ENCODE peak calls at places on chromosomes 13 and 19, in seven cellular contexts. One of them, this sample, is unnamed.

GRCh38 chr13:109166807-109167206 is 537.4 kb downstream of the MYO16 start:
- DNase-seq in neuronal stem cell: no peak
- DNase-seq in mesendoderm: no peak
- DNase-seq in IMR-90: no peak
- DNase-seq in H9: no peak
- DNase-seq in H1: no peak
- DNase-seq in mesenchymal stem cell: no peak
- DNase-seq in this sample: no peak

GRCh38 chr19:41872775-41873647 is 4.1 kb upstream of the CD79A start:
- DNase-seq in IMR-90: peak
- DNase-seq in mesenchymal stem cell: peak
- DNase-seq in H1: peak
- DNase-seq in mesendoderm: peak
- DNase-seq in H9: peak
- DNase-seq in neuronal stem cell: no peak
- DNase-seq in this sample: peak

GRCh38 chr13:63190219-63190618 is 1774.6 kb upstream of the PCDH20 start:
- DNase-seq in mesenchymal stem cell: peak
- DNase-seq in neuronal stem cell: no peak
- DNase-seq in H9: no peak
- DNase-seq in IMR-90: no peak
- DNase-seq in H1: no peak
- DNase-seq in mesendoderm: no peak
- DNase-seq in this sample: no peak

GRCh38 chr19:36058481-36059179 is 3.9 kb downstream of the WDR62 start:
- DNase-seq in H1: no peak
- DNase-seq in H9: no peak
- DNase-seq in neuronal stem cell: no peak
- DNase-seq in IMR-90: no peak
- DNase-seq in mesendoderm: no peak
- DNase-seq in mesenchymal stem cell: no peak
- DNase-seq in this sample: peak

GRCh38 chr13:20399961-20400360 is 125.7 kb downstream of the CRYL1 start:
- DNase-seq in IMR-90: no peak
- DNase-seq in H9: no peak
- DNase-seq in H1: no peak
- DNase-seq in mesendoderm: no peak
- DNase-seq in mesenchymal stem cell: no peak
- DNase-seq in neuronal stem cell: no peak
- DNase-seq in this sample: no peak

GRCh38 chr19:38298841-38299680 is 5.0 kb upstream of the C19orf33 start:
- DNase-seq in IMR-90: peak
- DNase-seq in mesenchymal stem cell: peak
- DNase-seq in neuronal stem cell: no peak
- DNase-seq in H1: no peak
- DNase-seq in mesendoderm: no peak
- DNase-seq in H9: no peak
- DNase-seq in this sample: no peak

GRCh38 chr13:47418206-47418920 is 521.5 kb upstream of the HTR2A start:
- DNase-seq in neuronal stem cell: no peak
- DNase-seq in H1: no peak
- DNase-seq in mesendoderm: no peak
- DNase-seq in mesenchymal stem cell: no peak
- DNase-seq in H9: no peak
- DNase-seq in IMR-90: no peak
- DNase-seq in this sample: peak

GRCh38 chr13:46146898-46147297 is 35.1 kb downstream of the LCP1 start:
- DNase-seq in H9: peak
- DNase-seq in mesendoderm: peak
- DNase-seq in mesenchymal stem cell: peak
- DNase-seq in neuronal stem cell: no peak
- DNase-seq in H1: no peak
- DNase-seq in IMR-90: no peak
- DNase-seq in this sample: no peak

GRCh38 chr13:85497652-85498051 is 301.6 kb downstream of the SLITRK6 start:
- DNase-seq in neuronal stem cell: no peak
- DNase-seq in IMR-90: peak
- DNase-seq in mesenchymal stem cell: peak
- DNase-seq in mesendoderm: no peak
- DNase-seq in H1: no peak
- DNase-seq in H9: no peak
- DNase-seq in this sample: peak

GRCh38 chr19:35862528-35862927 is 5.8 kb downstream of the KIRREL2 start:
- DNase-seq in IMR-90: no peak
- DNase-seq in H9: no peak
- DNase-seq in H1: no peak
- DNase-seq in mesendoderm: peak
- DNase-seq in mesenchymal stem cell: no peak
- DNase-seq in neuronal stem cell: no peak
- DNase-seq in this sample: no peak

GRCh38 chr19:14051980-14052379 is 9.9 kb downstream of the PALM3 start:
- DNase-seq in mesenchymal stem cell: no peak
- DNase-seq in neuronal stem cell: no peak
- DNase-seq in H1: no peak
- DNase-seq in IMR-90: no peak
- DNase-seq in mesendoderm: no peak
- DNase-seq in H9: no peak
- DNase-seq in this sample: no peak
- H3K23ac ChIP-seq in mesenchymal stem cell: no peak
- H3K23ac ChIP-seq in neuronal stem cell: no peak
- H3K23ac ChIP-seq in H1: no peak
- H3K23ac ChIP-seq in IMR-90: no peak
- H3K23ac ChIP-seq in mesendoderm: no peak
- H3K23ac ChIP-seq in H9: no peak
- H3K23ac ChIP-seq in this sample: no peak

DNA sequence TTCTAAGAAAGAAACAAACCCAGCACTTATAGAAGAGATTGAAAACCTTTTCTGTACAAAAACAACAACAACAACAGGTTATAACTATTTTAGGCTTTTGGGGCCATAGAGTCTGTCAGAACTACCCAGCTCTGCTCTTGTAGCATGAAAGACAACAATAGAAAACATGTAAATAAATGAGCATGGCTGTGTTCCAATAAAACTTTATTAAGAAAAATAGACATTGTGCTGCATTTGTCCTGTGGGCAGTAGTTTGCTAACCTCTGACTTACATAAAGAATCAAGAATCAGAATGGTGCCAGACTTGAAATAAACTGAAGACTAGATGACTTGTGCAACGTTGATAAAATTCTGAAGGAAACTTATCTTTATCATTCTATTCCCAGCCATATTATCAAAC is 617.5 kb downstream of the DIAPH3 start:
- DNase-seq in mesendoderm: no peak
- DNase-seq in mesenchymal stem cell: no peak
- DNase-seq in H9: no peak
- DNase-seq in neuronal stem cell: no peak
- DNase-seq in IMR-90: no peak
- DNase-seq in H1: no peak
- DNase-seq in this sample: no peak
- H3K23ac ChIP-seq in mesendoderm: no peak
- H3K23ac ChIP-seq in mesenchymal stem cell: no peak
- H3K23ac ChIP-seq in H9: no peak
- H3K23ac ChIP-seq in neuronal stem cell: no peak
- H3K23ac ChIP-seq in IMR-90: no peak
- H3K23ac ChIP-seq in H1: no peak
- H3K23ac ChIP-seq in this sample: no peak

GRCh38 chr19:27881213-27881612 is 1331.7 kb downstream of the UQCRFS1 start:
- DNase-seq in H9: no peak
- DNase-seq in mesendoderm: no peak
- DNase-seq in IMR-90: no peak
- DNase-seq in H1: no peak
- DNase-seq in mesenchymal stem cell: no peak
- DNase-seq in neuronal stem cell: no peak
- DNase-seq in this sample: no peak
- H3K23ac ChIP-seq in H9: no peak
- H3K23ac ChIP-seq in mesendoderm: no peak
- H3K23ac ChIP-seq in IMR-90: no peak
- H3K23ac ChIP-seq in H1: no peak
- H3K23ac ChIP-seq in mesenchymal stem cell: no peak
- H3K23ac ChIP-seq in neuronal stem cell: no peak
- H3K23ac ChIP-seq in this sample: no peak

GRCh38 chr13:67193979-67194378 is 36.2 kb downstream of the PCDH9 start:
- DNase-seq in mesenchymal stem cell: no peak
- DNase-seq in IMR-90: no peak
- DNase-seq in H9: no peak
- DNase-seq in neuronal stem cell: no peak
- DNase-seq in mesendoderm: no peak
- DNase-seq in H1: no peak
- DNase-seq in this sample: no peak
- H3K23ac ChIP-seq in mesenchymal stem cell: no peak
- H3K23ac ChIP-seq in IMR-90: no peak
- H3K23ac ChIP-seq in H9: no peak
- H3K23ac ChIP-seq in neuronal stem cell: no peak
- H3K23ac ChIP-seq in mesendoderm: no peak
- H3K23ac ChIP-seq in H1: no peak
- H3K23ac ChIP-seq in this sample: no peak

GRCh38 chr13:100347941-100348340 is 240.6 kb downstream of the GGACT start:
- DNase-seq in IMR-90: no peak
- DNase-seq in neuronal stem cell: no peak
- DNase-seq in H1: no peak
- DNase-seq in H9: no peak
- DNase-seq in mesenchymal stem cell: no peak
- DNase-seq in mesendoderm: no peak
- DNase-seq in this sample: peak

GRCh38 chr13:100344544-100344943 is 244.0 kb downstream of the GGACT start:
- DNase-seq in H9: no peak
- DNase-seq in IMR-90: no peak
- DNase-seq in mesenchymal stem cell: no peak
- DNase-seq in mesendoderm: no peak
- DNase-seq in neuronal stem cell: no peak
- DNase-seq in H1: no peak
- DNase-seq in this sample: no peak

DNA sequence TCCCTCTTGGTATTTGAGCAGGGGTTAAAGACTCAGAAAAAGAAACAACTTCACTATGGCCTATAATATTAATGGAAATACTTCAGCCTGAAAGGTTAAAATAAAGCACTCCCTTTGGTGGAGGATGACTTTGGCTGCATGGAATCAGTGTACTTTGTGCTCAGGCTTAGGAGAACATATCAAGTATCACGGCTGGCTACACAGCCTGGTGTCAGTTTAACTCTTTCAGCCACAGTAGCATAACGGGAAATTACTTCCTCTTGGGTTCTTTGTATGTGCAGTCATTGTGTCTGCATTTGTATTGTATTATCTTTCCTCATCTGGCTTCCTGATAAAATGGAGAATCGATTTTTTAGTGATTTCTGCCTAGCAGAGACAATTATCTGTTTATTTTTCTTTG is 239.0 kb downstream of the GGACT start:
- DNase-seq in mesendoderm: no peak
- DNase-seq in H1: no peak
- DNase-seq in mesenchymal stem cell: no peak
- DNase-seq in H9: no peak
- DNase-seq in IMR-90: no peak
- DNase-seq in neuronal stem cell: no peak
- DNase-seq in this sample: no peak
- H3K23ac ChIP-seq in mesendoderm: no peak
- H3K23ac ChIP-seq in H1: no peak
- H3K23ac ChIP-seq in mesenchymal stem cell: no peak
- H3K23ac ChIP-seq in H9: no peak
- H3K23ac ChIP-seq in IMR-90: no peak
- H3K23ac ChIP-seq in neuronal stem cell: no peak
- H3K23ac ChIP-seq in this sample: no peak

This sample was measured in trophoblast cell.